ENCODE peak calls at places on chromosomes 2 and 18, in seven cellular contexts. T is stimulated activated CD4-positive, alpha-beta T cell treated with anti-CD3 and anti-CD28 coated beads, TNF-alpha, amount 100 ng/mL, for 4 hours; P is NCI-H1092 treated with DMSO at 0.1 percent for 48 hours; C is PC-9; I is GM18507; Z is T follicular helper cell; B is skeletal muscle cell. Y is an unnamed sample.

GRCh38 chr18:32899819-32900218 is 127.0 kb upstream of the KLHL14 start:
- DNase-seq in C (no peak), T (no peak), B (no peak), P (no peak), Z (no peak), I (no peak), Y (no peak)

GRCh38 chr2:172100080-172101007 is 2.4 kb downstream of the DLX2 start:
- DNase-seq in T (no peak), Z (no peak), B (no peak), C (peak), P (no peak), I (no peak), Y (no peak)

GRCh38 chr2:66981074-66981473 is 416.1 kb upstream of the ETAA1 start:
- DNase-seq in P (no peak), I (no peak), B (no peak), C (no peak), Z (no peak), T (no peak), Y (no peak)

GRCh38 chr2:28188436-28188835 is 204.2 kb upstream of the FOSL2 start:
- DNase-seq in B (no peak), T (no peak), C (no peak), I (no peak), P (no peak), Z (no peak), Y (no peak)

GRCh38 chr18:77062518-77063003 is 70.0 kb downstream of the MBP start:
- DNase-seq in C (no peak), P (no peak), T (no peak), I (no peak), B (no peak), Z (peak), Y (peak)

GRCh38 chr2:75551434-75551833 is 9.3 kb downstream of the EVA1A start:
- DNase-seq in P (no peak), T (no peak), I (no peak), Z (no peak), B (no peak), C (no peak), Y (no peak)

GRCh38 chr2:19300961-19301360 is 57.5 kb downstream of the OSR1 start:
- DNase-seq in C (no peak), T (no peak), I (no peak), B (no peak), Z (no peak), P (no peak), Y (no peak)

GRCh38 chr2:169137924-169138323 is 68.6 kb downstream of the DHRS9 start:
- DNase-seq in B (no peak), T (no peak), P (no peak), Z (no peak), I (no peak), C (no peak), Y (no peak)

GRCh38 chr18:61541673-61542072 is 208.4 kb downstream of the CDH20 start:
- DNase-seq in P (no peak), C (no peak), B (no peak), T (no peak), I (no peak), Z (no peak), Y (no peak)

Y was measured in effector CD4-positive, alpha-beta T cell.